ENCODE peak calls at places on chromosomes 3 and 15, in nine cellular contexts. G, S, F, C, U, Y, P, W and B are unnamed samples.
A peak's percentile ranks its signal among the peaks of the same experiment; 100 is the strongest.

GRCh38 chr3:183513046-183513706 is 42.3 kb downstream of the KLHL6 start:
- DNase-seq in S (peak; percentile 34), C (peak; percentile 84), U (no peak), Y (no peak), F (no peak), G (no peak), W (peak; percentile 54), P (no peak), B (no peak)

GRCh38 chr3:29637093-29637492 is 356.2 kb downstream of the RBMS3 start:
- DNase-seq in C (no peak), Y (no peak), S (no peak), P (no peak), W (no peak), U (no peak), F (no peak), G (no peak), B (no peak)

GRCh38 chr15:59892995-59893394 is 111.1 kb upstream of the FOXB1 start:
- DNase-seq in U (peak; percentile 19), S (no peak), F (no peak), Y (no peak), G (no peak), C (peak; percentile 5), P (no peak), W (no peak), B (no peak)

GRCh38 chr3:39147711-39148115 is 5.7 kb downstream of the CSRNP1 start:
- DNase-seq in F (no peak), G (no peak), W (peak; percentile 57), C (peak; percentile 80), Y (peak; percentile 41), S (no peak), P (no peak), U (no peak), B (no peak)

GRCh38 chr3:141913150-141913811 is 36.8 kb downstream of the ATP1B3 start:
- DNase-seq in Y (peak; percentile 30), F (no peak), W (peak; percentile 56), P (no peak), S (peak; percentile 15), U (peak; percentile 78), C (peak; percentile 79), G (peak; percentile 20), B (peak; percentile 26)

GRCh38 chr15:31080618-31081017 is 20.9 kb downstream of the TRPM1 start:
- DNase-seq in U (peak; percentile 46), W (peak; percentile 48), Y (peak; percentile 80), P (peak; percentile 59), F (no peak), C (peak; percentile 1), G (no peak), S (no peak), B (peak; percentile 58)

GRCh38 chr3:185733980-185734724 is 90.7 kb downstream of the IGF2BP2 start:
- DNase-seq in C (peak; percentile 85), F (peak; percentile 89), G (no peak), P (no peak), U (peak; percentile 88), S (no peak), W (peak; percentile 24), Y (no peak), B (peak; percentile 61)

GRCh38 chr3:155026999-155027591 is 53.0 kb upstream of the MME start:
- DNase-seq in F (no peak), P (no peak), G (no peak), Y (no peak), S (no peak), C (peak; percentile 42), W (no peak), U (peak; percentile 96), B (peak; percentile 57)

GRCh38 chr15:63373866-63374548 is 7.6 kb downstream of the CA12 start:
- DNase-seq in S (no peak), C (no peak), U (no peak), W (no peak), Y (no peak), G (no peak), P (no peak), F (no peak), B (no peak)